ENCODE peak calls at places on chromosomes 13 and 19, in four cellular contexts. R, K, V and L are unnamed samples.

GRCh38 chr19:48968813-48969218 is 3.7 kb downstream of the FTL start:
- DNase-seq in R (no peak), V (no peak), K (no peak), L (no peak)

GRCh38 chr19:42216653-42217521 is 590 bp downstream of the DEDD2 start:
- DNase-seq in R (peak; percentile 23), V (no peak), K (no peak), L (peak; percentile 82)

GRCh38 chr19:46350758-46351159 is 3.9 kb downstream of the PPP5C start:
- DNase-seq in K (no peak), R (no peak), V (peak; percentile 26), L (peak; percentile 60)

GRCh38 chr19:34188388-34188787 is 16.1 kb downstream of the LSM14A start:
- DNase-seq in V (no peak), R (no peak), K (no peak), L (no peak)

GRCh38 chr19:2394669-2395292 is 32.6 kb downstream of the TIMM13 start:
- DNase-seq in K (no peak), R (no peak), V (no peak), L (no peak)

GRCh38 chr19:3504723-3505122 is 1.4 kb upstream of the FZR1 start:
- DNase-seq in V (no peak), K (no peak), R (no peak), L (no peak)

GRCh38 chr13:32987462-32987861 is 28.8 kb upstream of the KL start:
- DNase-seq in V (no peak), K (no peak), R (no peak), L (no peak)

GRCh38 chr13:109821038-109821545 is 34.7 kb upstream of the IRS2 start:
- DNase-seq in K (no peak), R (no peak), V (no peak), L (no peak)

GRCh38 chr19:39372047-39372802 is 18.7 kb downstream of the PAF1 start:
- DNase-seq in R (peak; percentile 96), K (no peak), V (no peak), L (peak; percentile 74)

GRCh38 chr19:10270616-10271394 is at the start of gene ICAM1:
- DNase-seq in V (no peak), R (peak; percentile 45), K (peak; percentile 62), L (peak; percentile 95)

GRCh38 chr13:111629933-111630332 is 309.5 kb downstream of the TEX29 start:
- DNase-seq in V (no peak), K (no peak), R (no peak), L (no peak)

GRCh38 chr13:32726374-32727037 is 140.3 kb downstream of the PDS5B start:
- DNase-seq in V (no peak), R (no peak), K (no peak), L (no peak)

GRCh38 chr13:61563645-61564044 is 148.0 kb upstream of the PCDH20 start:
- DNase-seq in K (no peak), V (no peak), R (no peak), L (no peak)

GRCh38 chr19:53101518-53101917 is 1.7 kb downstream of the ZNF160 start:
- DNase-seq in R (no peak), V (no peak), K (no peak), L (no peak)

GRCh38 chr13:44879452-44880058 is 109.7 kb downstream of the NUFIP1 start:
- DNase-seq in R (peak; percentile 62), V (no peak), K (no peak), L (no peak)

GRCh38 chr13:33797622-33798021 is 20.3 kb upstream of the RFC3 start:
- DNase-seq in R (peak; percentile 36), K (no peak), V (no peak), L (no peak)

GRCh38 chr13:47397739-47398138 is 500.9 kb upstream of the HTR2A start:
- DNase-seq in K (no peak), V (no peak), R (peak; percentile 39), L (no peak)

GRCh38 chr13:65911546-65912193 is 1318.5 kb downstream of the PCDH9 start:
- DNase-seq in V (no peak), R (no peak), K (no peak), L (no peak)

GRCh38 chr19:19040417-19040816 is 7.0 kb downstream of the ARMC6 start:
- DNase-seq in V (no peak), R (peak; percentile 97), K (no peak), L (peak; percentile 76)

GRCh38 chr19:4970558-4971423 is 1.9 kb downstream of the KDM4B start:
- DNase-seq in R (peak; percentile 28), V (no peak), K (no peak), L (no peak)

GRCh38 chr13:24629320-24629719 is 50.9 kb upstream of the ATP12A start:
- DNase-seq in K (no peak), R (no peak), V (no peak), L (no peak)

GRCh38 chr13:112768795-112769411 is 79.1 kb downstream of the ATP11A start:
- DNase-seq in V (no peak), R (no peak), K (no peak), L (peak; percentile 92)

GRCh38 chr19:19530423-19530804 is 1.7 kb downstream of the YJEFN3 start:
- DNase-seq in R (no peak), K (no peak), V (no peak), L (no peak)

GRCh38 chr19:19459707-19460251 is 54.3 kb downstream of the GATAD2A start:
- DNase-seq in V (peak; percentile 35), K (no peak), R (peak; percentile 58), L (no peak)

GRCh38 chr19:34365463-34366401 is 736 bp downstream of the GPI start:
- DNase-seq in V (no peak), R (peak; percentile 35), K (no peak), L (peak; percentile 78)

GRCh38 chr19:3250675-3251074 is 26.2 kb downstream of the CELF5 start:
- DNase-seq in R (no peak), V (peak; percentile 34), K (no peak), L (no peak)

GRCh38 chr19:55099557-55100506 is 17.6 kb downstream of the PPP1R12C start:
- DNase-seq in K (no peak), R (no peak), V (no peak), L (no peak)

GRCh38 chr13:67935655-67936054 is 705.5 kb upstream of the PCDH9 start:
- DNase-seq in R (no peak), V (no peak), K (no peak), L (no peak)